ENCODE peak calls at places on chromosomes 2 and 18, in eight cellular contexts. Z, L, F, T, N, X, O and J are unnamed samples.

GRCh38 chr2:135839713-135840112 is 2.7 kb upstream of the LCT start:
- DNase-seq in Z (peak), X (no peak), N (peak), O (no peak), F (peak), T (no peak), L (no peak), J (no peak)

GRCh38 chr2:186771850-186772463 is 77.0 kb downstream of the ZSWIM2 start:
- DNase-seq in T (peak), O (peak), L (no peak), Z (no peak), N (peak), F (no peak), X (no peak), J (peak)

GRCh38 chr2:98445167-98445522 is 487 bp downstream of the INPP4A start:
- DNase-seq in T (no peak), N (peak), L (no peak), O (no peak), X (no peak), Z (no peak), F (no peak), J (no peak)

GRCh38 chr2:211132586-211132985 is 576.2 kb downstream of the CPS1 start:
- DNase-seq in O (peak), F (no peak), Z (no peak), X (no peak), T (no peak), L (no peak), N (peak), J (no peak)

GRCh38 chr2:201276511-201276910 is 16.2 kb downstream of the CASP8 start:
- DNase-seq in F (no peak), T (no peak), L (no peak), X (no peak), Z (no peak), N (no peak), O (no peak), J (no peak)

GRCh38 chr2:79935771-79936657 is 368.5 kb downstream of the LRRTM1 start:
- DNase-seq in O (peak), N (peak), F (peak), L (no peak), T (peak), X (peak), Z (peak), J (peak)

GRCh38 chr2:19846030-19846429 is 55.8 kb downstream of the TTC32 start:
- DNase-seq in T (no peak), F (no peak), N (no peak), L (no peak), X (no peak), O (no peak), Z (no peak), J (peak)

GRCh38 chr18:79547413-79548076 is 132.1 kb upstream of the CTDP1 start:
- DNase-seq in L (no peak), O (no peak), T (no peak), F (no peak), Z (no peak), N (no peak), X (no peak), J (no peak)

GRCh38 chr2:42192642-42193566 is 23.8 kb downstream of the EML4 start:
- DNase-seq in F (no peak), T (no peak), Z (no peak), O (no peak), X (no peak), L (no peak), N (no peak), J (no peak)

GRCh38 chr2:45938649-45939511 is 287.4 kb downstream of the PRKCE start:
- DNase-seq in F (peak), Z (peak), L (no peak), X (peak), N (peak), O (peak), T (peak), J (peak)

GRCh38 chr18:21598726-21599584 is 1.5 kb downstream of the ESCO1 start:
- DNase-seq in X (no peak), T (no peak), N (no peak), O (peak), F (no peak), L (no peak), Z (no peak), J (peak)

GRCh38 chr18:35747894-35748472 is 166.4 kb downstream of the GALNT1 start:
- DNase-seq in N (no peak), F (no peak), T (no peak), Z (no peak), O (no peak), L (no peak), X (no peak), J (no peak)

GRCh38 chr2:206798009-206798408 is 32.6 kb downstream of the FASTKD2 start:
- DNase-seq in O (no peak), F (no peak), Z (no peak), X (no peak), T (no peak), L (peak), N (no peak), J (no peak)

GRCh38 chr2:136327162-136327852 is 209.4 kb upstream of the CXCR4 start:
- DNase-seq in L (peak), X (no peak), T (no peak), O (peak), N (peak), F (no peak), Z (no peak), J (no peak)

GRCh38 chr2:165601866-165602636 is 132.6 kb downstream of the CSRNP3 start:
- DNase-seq in L (no peak), F (no peak), Z (peak), N (peak), X (peak), O (peak), T (no peak), J (no peak)

GRCh38 chr2:75258620-75259019 is 59.3 kb upstream of the TACR1 start:
- DNase-seq in N (no peak), O (no peak), L (no peak), F (no peak), T (no peak), Z (no peak), X (no peak), J (no peak)

GRCh38 chr2:54052825-54053718 is 62.3 kb upstream of the ACYP2 start:
- DNase-seq in L (no peak), N (no peak), O (peak), T (peak), F (no peak), Z (peak), X (no peak), J (no peak)

GRCh38 chr2:108941767-108942166 is 47.3 kb downstream of the EDAR start:
- DNase-seq in L (no peak), Z (no peak), X (no peak), F (no peak), T (no peak), N (no peak), O (no peak), J (no peak)

GRCh38 chr18:79519751-79520472 is 124.2 kb downstream of the NFATC1 start:
- DNase-seq in X (no peak), L (no peak), T (peak), N (no peak), F (no peak), O (no peak), Z (no peak), J (no peak)

GRCh38 chr2:36343601-36344000 is 12.0 kb upstream of the CRIM1 start:
- DNase-seq in X (no peak), F (no peak), N (no peak), L (no peak), Z (no peak), T (no peak), O (no peak), J (no peak)

GRCh38 chr2:127382836-127383235 is 4.9 kb downstream of the MAP3K2 start:
- DNase-seq in F (no peak), Z (no peak), L (no peak), X (no peak), O (no peak), T (no peak), N (no peak), J (no peak)

GRCh38 chr2:237575869-237576862 is 9.8 kb downstream of the PRLH start:
- DNase-seq in X (no peak), Z (no peak), N (no peak), F (no peak), O (no peak), L (no peak), T (no peak), J (no peak)

GRCh38 chr18:30556112-30556511 is 486.4 kb downstream of the DSC3 start:
- DNase-seq in N (no peak), F (no peak), O (no peak), X (no peak), Z (no peak), L (no peak), T (no peak), J (no peak)

GRCh38 chr18:55337908-55338521 is 250.0 kb downstream of the TCF4 start:
- DNase-seq in N (no peak), F (no peak), Z (no peak), L (no peak), T (no peak), X (no peak), O (no peak), J (no peak)

GRCh38 chr18:51323941-51324340 is 126.5 kb upstream of the MEX3C start:
- DNase-seq in Z (no peak), X (no peak), F (no peak), L (no peak), T (no peak), N (no peak), O (no peak), J (no peak)

GRCh38 chr2:146068051-146068450 is 1548.1 kb upstream of the ZEB2 start:
- DNase-seq in N (peak), F (no peak), T (no peak), X (no peak), O (no peak), Z (no peak), L (no peak), J (no peak)

DNA sequence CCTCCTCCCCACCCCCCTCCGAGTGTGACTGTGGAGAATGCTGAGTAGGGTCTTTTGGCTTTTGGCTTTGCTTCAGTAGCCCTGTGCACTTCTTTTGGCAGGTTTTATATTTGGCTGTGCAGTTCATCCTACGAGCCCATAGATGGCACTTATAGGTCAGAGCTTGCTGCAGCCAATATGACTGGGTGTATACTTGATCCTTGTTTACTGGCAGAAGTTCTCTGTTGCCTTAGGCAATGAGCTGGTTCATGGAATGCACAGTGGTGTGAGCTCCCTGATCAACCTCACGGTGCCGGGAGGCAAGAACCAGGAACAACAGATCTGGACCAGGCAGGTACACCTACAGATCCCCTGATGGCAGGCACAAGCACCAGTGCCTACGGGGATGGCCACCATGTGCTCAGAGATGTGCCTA is 190.2 kb downstream of the KIAA1328 start:
- DNase-seq in F (no peak), Z (peak), L (no peak), X (peak), O (peak), N (peak), T (peak), J (peak)
- TF ChIP-seq CTCF in F (peak), Z (peak), L (peak), X (peak), O (no peak), N (peak), T (peak), J (peak)

GRCh38 chr2:113700186-113700841 is 56.1 kb downstream of the SLC35F5 start:
- DNase-seq in N (no peak), F (no peak), Z (no peak), L (peak), T (peak), X (no peak), O (no peak), J (no peak)
- TF ChIP-seq CTCF in N (no peak), F (no peak), Z (no peak), L (peak), T (peak), X (no peak), O (no peak), J (no peak)

GRCh38 chr18:40293311-40293710 is 1661.7 kb upstream of the PIK3C3 start:
- DNase-seq in Z (peak), F (no peak), N (no peak), T (peak), X (no peak), O (peak), L (no peak), J (peak)
- TF ChIP-seq CTCF in Z (peak), F (peak), N (peak), T (peak), X (peak), O (peak), L (no peak), J (no peak)

GRCh38 chr2:158024288-158024898 is 77.3 kb upstream of the UPP2 start:
- DNase-seq in Z (peak), X (no peak), F (no peak), N (peak), O (peak), T (peak), L (no peak), J (peak)
- TF ChIP-seq CTCF in Z (peak), X (peak), F (peak), N (peak), O (peak), T (peak), L (peak), J (peak)

GRCh38 chr2:96770451-96770850 is 9.7 kb downstream of the CNNM4 start:
- DNase-seq in Z (no peak), O (no peak), T (no peak), F (no peak), N (no peak), X (no peak), L (no peak), J (no peak)
- TF ChIP-seq CTCF in Z (no peak), O (no peak), T (no peak), F (no peak), N (no peak), X (no peak), L (no peak), J (no peak)

GRCh38 chr18:28767201-28767600 is 590.3 kb upstream of the CDH2 start:
- DNase-seq in L (no peak), N (no peak), T (no peak), F (no peak), Z (peak), X (no peak), O (no peak), J (no peak)
- TF ChIP-seq CTCF in L (no peak), N (no peak), T (no peak), F (no peak), Z (no peak), X (no peak), O (no peak), J (no peak)